ENCODE peak calls at places on chromosome 7, in seven cellular contexts. One of them, this sample, is unnamed.

GRCh38 chr7:155356323-155357105 is 58.8 kb downstream of the INSIG1 start:
- DNase-seq in hepatocyte: peak; percentile 58
- DNase-seq in PC-3: peak; percentile 61
- DNase-seq in suprapubic skin: peak; percentile 8
- DNase-seq in A549: peak; percentile 43
- DNase-seq in NT2/D1: no peak
- DNase-seq in transverse colon: no peak
- DNase-seq in this sample: no peak

GRCh38 chr7:55056577-55057480 is 38.0 kb downstream of the EGFR start:
- DNase-seq in hepatocyte: no peak
- DNase-seq in PC-3: no peak
- DNase-seq in suprapubic skin: no peak
- DNase-seq in A549: peak; percentile 58
- DNase-seq in NT2/D1: no peak
- DNase-seq in transverse colon: no peak
- DNase-seq in this sample: no peak

GRCh38 chr7:149787428-149788299 is 14.3 kb upstream of the ZNF467 start:
- DNase-seq in hepatocyte: no peak
- DNase-seq in PC-3: peak; percentile 9
- DNase-seq in suprapubic skin: no peak
- DNase-seq in A549: peak; percentile 64
- DNase-seq in NT2/D1: no peak
- DNase-seq in transverse colon: no peak
- DNase-seq in this sample: no peak

GRCh38 chr7:116740758-116741462 is 68.9 kb downstream of the MET start:
- DNase-seq in hepatocyte: no peak
- DNase-seq in PC-3: no peak
- DNase-seq in suprapubic skin: no peak
- DNase-seq in A549: no peak
- DNase-seq in NT2/D1: no peak
- DNase-seq in transverse colon: no peak
- DNase-seq in this sample: no peak

GRCh38 chr7:134126937-134127848 is at the start of gene LRGUK:
- DNase-seq in hepatocyte: peak; percentile 86
- DNase-seq in PC-3: peak; percentile 68
- DNase-seq in suprapubic skin: peak; percentile 83
- DNase-seq in A549: peak; percentile 93
- DNase-seq in NT2/D1: peak; percentile 84
- DNase-seq in transverse colon: peak; percentile 82
- DNase-seq in this sample: peak; percentile 75

GRCh38 chr7:81299272-81299671 is 380.4 kb upstream of the SEMA3C start:
- DNase-seq in hepatocyte: peak; percentile 53
- DNase-seq in PC-3: peak; percentile 89
- DNase-seq in suprapubic skin: no peak
- DNase-seq in A549: peak; percentile 36
- DNase-seq in NT2/D1: no peak
- DNase-seq in transverse colon: no peak
- DNase-seq in this sample: no peak

GRCh38 chr7:1403844-1404404 is 55.3 kb downstream of the MICALL2 start:
- DNase-seq in hepatocyte: peak; percentile 58
- DNase-seq in PC-3: peak; percentile 20
- DNase-seq in suprapubic skin: no peak
- DNase-seq in A549: no peak
- DNase-seq in NT2/D1: peak; percentile 39
- DNase-seq in transverse colon: no peak
- DNase-seq in this sample: peak; percentile 31

GRCh38 chr7:107186242-107186641 is 17.4 kb downstream of the HBP1 start:
- DNase-seq in hepatocyte: no peak
- DNase-seq in PC-3: peak; percentile 10
- DNase-seq in suprapubic skin: no peak
- DNase-seq in A549: no peak
- DNase-seq in NT2/D1: no peak
- DNase-seq in transverse colon: no peak
- DNase-seq in this sample: no peak

GRCh38 chr7:117399820-117400422 is 27.4 kb downstream of the ASZ1 start:
- DNase-seq in hepatocyte: no peak
- DNase-seq in PC-3: peak; percentile 32
- DNase-seq in suprapubic skin: no peak
- DNase-seq in A549: peak; percentile 10
- DNase-seq in NT2/D1: no peak
- DNase-seq in transverse colon: no peak
- DNase-seq in this sample: no peak

GRCh38 chr7:44096326-44096881 is 7.7 kb upstream of the AEBP1 start:
- DNase-seq in hepatocyte: no peak
- DNase-seq in PC-3: no peak
- DNase-seq in suprapubic skin: no peak
- DNase-seq in A549: no peak
- DNase-seq in NT2/D1: no peak
- DNase-seq in transverse colon: no peak
- DNase-seq in this sample: no peak

GRCh38 chr7:4807708-4808420 is 32.4 kb downstream of the AP5Z1 start:
- DNase-seq in hepatocyte: no peak
- DNase-seq in PC-3: no peak
- DNase-seq in suprapubic skin: no peak
- DNase-seq in A549: no peak
- DNase-seq in NT2/D1: no peak
- DNase-seq in transverse colon: no peak
- DNase-seq in this sample: no peak

GRCh38 chr7:153581415-153581814 is 470.8 kb upstream of the DPP6 start:
- DNase-seq in hepatocyte: no peak
- DNase-seq in PC-3: no peak
- DNase-seq in suprapubic skin: no peak
- DNase-seq in A549: no peak
- DNase-seq in NT2/D1: no peak
- DNase-seq in transverse colon: no peak
- DNase-seq in this sample: no peak

GRCh38 chr7:132764762-132765161 is 188.5 kb upstream of the PLXNA4 start:
- DNase-seq in hepatocyte: no peak
- DNase-seq in PC-3: no peak
- DNase-seq in suprapubic skin: no peak
- DNase-seq in A549: no peak
- DNase-seq in NT2/D1: no peak
- DNase-seq in transverse colon: no peak
- DNase-seq in this sample: no peak

GRCh38 chr7:155381852-155382801 is 75.8 kb upstream of the EN2 start:
- DNase-seq in hepatocyte: no peak
- DNase-seq in PC-3: no peak
- DNase-seq in suprapubic skin: no peak
- DNase-seq in A549: no peak
- DNase-seq in NT2/D1: no peak
- DNase-seq in transverse colon: no peak
- DNase-seq in this sample: no peak

GRCh38 chr7:143250822-143251221 is 12.4 kb upstream of the GSTK1 start:
- DNase-seq in hepatocyte: no peak
- DNase-seq in PC-3: no peak
- DNase-seq in suprapubic skin: no peak
- DNase-seq in A549: no peak
- DNase-seq in NT2/D1: no peak
- DNase-seq in transverse colon: no peak
- DNase-seq in this sample: no peak

GRCh38 chr7:81175291-81175942 is 256.6 kb upstream of the SEMA3C start:
- DNase-seq in hepatocyte: no peak
- DNase-seq in PC-3: peak; percentile 54
- DNase-seq in suprapubic skin: no peak
- DNase-seq in A549: no peak
- DNase-seq in NT2/D1: no peak
- DNase-seq in transverse colon: no peak
- DNase-seq in this sample: no peak

GRCh38 chr7:55185941-55186609 is 167.3 kb downstream of the EGFR start:
- DNase-seq in hepatocyte: peak; percentile 65
- DNase-seq in PC-3: peak; percentile 97
- DNase-seq in suprapubic skin: no peak
- DNase-seq in A549: peak; percentile 92
- DNase-seq in NT2/D1: no peak
- DNase-seq in transverse colon: no peak
- DNase-seq in this sample: no peak

GRCh38 chr7:18829101-18829486 is 288.3 kb downstream of the TWIST1 start:
- DNase-seq in hepatocyte: no peak
- DNase-seq in PC-3: no peak
- DNase-seq in suprapubic skin: no peak
- DNase-seq in A549: no peak
- DNase-seq in NT2/D1: no peak
- DNase-seq in transverse colon: no peak
- DNase-seq in this sample: no peak

GRCh38 chr7:36765605-36766004 is 41.3 kb upstream of the AOAH start:
- DNase-seq in hepatocyte: no peak
- DNase-seq in PC-3: no peak
- DNase-seq in suprapubic skin: no peak
- DNase-seq in A549: no peak
- DNase-seq in NT2/D1: no peak
- DNase-seq in transverse colon: no peak
- DNase-seq in this sample: no peak

GRCh38 chr7:15130666-15131541 is 228.4 kb upstream of the DGKB start:
- DNase-seq in hepatocyte: no peak
- DNase-seq in PC-3: peak; percentile 80
- DNase-seq in suprapubic skin: no peak
- DNase-seq in A549: peak; percentile 5
- DNase-seq in NT2/D1: no peak
- DNase-seq in transverse colon: no peak
- DNase-seq in this sample: no peak

GRCh38 chr7:6228865-6229264 is 43.6 kb downstream of the CYTH3 start:
- DNase-seq in hepatocyte: peak; percentile 45
- DNase-seq in PC-3: no peak
- DNase-seq in suprapubic skin: no peak
- DNase-seq in A549: no peak
- DNase-seq in NT2/D1: no peak
- DNase-seq in transverse colon: no peak
- DNase-seq in this sample: no peak

GRCh38 chr7:77903597-77903996 is 105.0 kb downstream of the PHTF2 start:
- DNase-seq in hepatocyte: no peak
- DNase-seq in PC-3: peak; percentile 23
- DNase-seq in suprapubic skin: no peak
- DNase-seq in A549: peak; percentile 31
- DNase-seq in NT2/D1: no peak
- DNase-seq in transverse colon: no peak
- DNase-seq in this sample: no peak
- H3K4me1 ChIP-seq in hepatocyte: no peaks in the 10 kb centered on the region
- H3K4me1 ChIP-seq in PC-3: no peaks in the 10 kb centered on the region
- H3K4me1 ChIP-seq in suprapubic skin: no peaks in the 10 kb centered on the region
- H3K4me1 ChIP-seq in A549: no peaks in the 10 kb centered on the region
- H3K4me1 ChIP-seq in NT2/D1: no peaks in the 10 kb centered on the region
- H3K4me1 ChIP-seq in transverse colon: no peaks in the 10 kb centered on the region
- H3K4me1 ChIP-seq in this sample: no peaks in the 10 kb centered on the region

GRCh38 chr7:28165971-28166955 is 14.3 kb downstream of the JAZF1 start:
- DNase-seq in hepatocyte: peak; percentile 22
- DNase-seq in PC-3: peak; percentile 66
- DNase-seq in suprapubic skin: no peak
- DNase-seq in A549: no peak
- DNase-seq in NT2/D1: no peak
- DNase-seq in transverse colon: no peak
- DNase-seq in this sample: no peak

GRCh38 chr7:28168393-28169158 is 12.0 kb downstream of the JAZF1 start:
- DNase-seq in hepatocyte: no peak
- DNase-seq in PC-3: no peak
- DNase-seq in suprapubic skin: no peak
- DNase-seq in A549: no peak
- DNase-seq in NT2/D1: no peak
- DNase-seq in transverse colon: no peak
- DNase-seq in this sample: no peak

GRCh38 chr7:28163955-28164354 is 16.6 kb downstream of the JAZF1 start:
- DNase-seq in hepatocyte: no peak
- DNase-seq in PC-3: no peak
- DNase-seq in suprapubic skin: no peak
- DNase-seq in A549: no peak
- DNase-seq in NT2/D1: no peak
- DNase-seq in transverse colon: no peak
- DNase-seq in this sample: no peak

GRCh38 chr7:28166982-28167715 is 13.4 kb downstream of the JAZF1 start:
- DNase-seq in hepatocyte: no peak
- DNase-seq in PC-3: no peak
- DNase-seq in suprapubic skin: no peak
- DNase-seq in A549: no peak
- DNase-seq in NT2/D1: no peak
- DNase-seq in transverse colon: no peak
- DNase-seq in this sample: no peak

DNA sequence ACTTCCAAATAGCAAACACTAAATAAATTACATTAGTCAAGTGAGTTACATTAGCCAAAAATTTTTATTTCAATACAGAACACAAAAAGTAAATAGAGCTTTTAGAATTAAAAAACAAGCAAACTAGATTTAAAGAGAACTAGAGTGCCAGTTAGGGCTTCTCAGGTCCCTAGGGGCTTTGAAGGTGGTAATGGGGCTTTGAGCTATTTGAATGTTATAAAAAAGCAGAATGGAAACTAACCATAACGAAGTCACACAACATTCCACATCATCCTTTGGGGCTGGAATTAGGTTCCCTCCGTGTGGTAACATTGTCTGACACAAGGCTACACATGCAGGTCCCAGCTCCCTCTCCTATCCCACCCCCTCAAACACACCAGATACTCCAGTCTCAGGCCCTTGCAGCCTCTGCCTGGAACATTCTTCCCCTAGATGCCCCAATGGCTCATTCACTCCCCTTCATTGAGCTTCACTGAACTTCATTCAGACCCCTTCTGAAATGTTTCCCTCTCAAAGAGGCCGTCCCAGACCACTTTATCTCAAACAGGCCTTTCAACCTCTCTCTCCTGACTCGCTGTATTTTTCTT is 15.3 kb downstream of the JAZF1 start:
- DNase-seq in hepatocyte: no peak
- DNase-seq in PC-3: no peak
- DNase-seq in suprapubic skin: no peak
- DNase-seq in A549: no peak
- DNase-seq in NT2/D1: no peak
- DNase-seq in transverse colon: no peak
- DNase-seq in this sample: no peak
- H3K4me1 ChIP-seq in hepatocyte: peaks cover 8% of the 10 kb centered on the region
- H3K4me1 ChIP-seq in PC-3: peaks cover 30% of the 10 kb centered on the region
- H3K4me1 ChIP-seq in suprapubic skin: peaks cover 10% of the 10 kb centered on the region
- H3K4me1 ChIP-seq in A549: peaks cover 13% of the 10 kb centered on the region
- H3K4me1 ChIP-seq in NT2/D1: no peaks in the 10 kb centered on the region
- H3K4me1 ChIP-seq in transverse colon: no peaks in the 10 kb centered on the region
- H3K4me1 ChIP-seq in this sample: no peaks in the 10 kb centered on the region

GRCh38 chr7:24963218-24963617 is 16.8 kb downstream of the OSBPL3 start:
- DNase-seq in hepatocyte: no peak
- DNase-seq in PC-3: no peak
- DNase-seq in suprapubic skin: peak; percentile 66
- DNase-seq in A549: no peak
- DNase-seq in NT2/D1: no peak
- DNase-seq in transverse colon: peak; percentile 65
- DNase-seq in this sample: no peak
- H3K4me1 ChIP-seq in hepatocyte: peaks cover 6% of the 10 kb centered on the region
- H3K4me1 ChIP-seq in PC-3: peaks cover 32% of the 10 kb centered on the region
- H3K4me1 ChIP-seq in suprapubic skin: peaks cover 47% of the 10 kb centered on the region
- H3K4me1 ChIP-seq in A549: peaks cover 6% of the 10 kb centered on the region
- H3K4me1 ChIP-seq in NT2/D1: no peaks in the 10 kb centered on the region
- H3K4me1 ChIP-seq in transverse colon: no peaks in the 10 kb centered on the region
- H3K4me1 ChIP-seq in this sample: peaks cover 2% of the 10 kb centered on the region

DNA sequence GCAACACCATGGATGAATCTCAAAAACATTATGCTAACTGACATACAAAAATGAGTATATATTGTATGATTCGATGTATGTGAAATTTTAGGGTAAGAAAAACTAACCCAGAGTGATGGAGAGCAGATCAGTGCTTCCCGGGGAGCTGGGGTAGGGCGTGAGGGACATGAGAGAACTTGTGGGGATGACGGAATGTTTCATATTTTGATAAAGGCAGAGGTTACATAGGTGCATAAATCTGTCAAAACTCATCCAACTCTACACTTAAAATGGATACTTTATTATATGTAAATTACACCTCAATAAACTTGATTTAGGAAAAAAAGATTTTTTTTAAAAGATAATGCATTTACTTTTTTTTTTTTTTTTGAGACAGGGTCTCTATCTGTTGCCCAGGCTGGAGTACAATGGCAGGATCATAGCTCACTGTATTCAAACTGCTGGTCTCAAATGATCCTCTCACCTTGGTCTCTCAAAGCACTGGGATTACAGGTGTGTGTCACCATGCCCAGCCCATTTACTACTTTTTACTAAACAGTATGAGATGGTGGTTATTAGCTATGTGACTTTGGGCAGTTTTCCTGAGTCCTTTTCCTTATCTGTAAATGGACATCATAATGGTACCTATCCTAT is 13.7 kb downstream of the RHEB start:
- DNase-seq in hepatocyte: no peak
- DNase-seq in PC-3: no peak
- DNase-seq in suprapubic skin: no peak
- DNase-seq in A549: no peak
- DNase-seq in NT2/D1: no peak
- DNase-seq in transverse colon: no peak
- DNase-seq in this sample: no peak
- H3K4me1 ChIP-seq in hepatocyte: no peaks in the 10 kb centered on the region
- H3K4me1 ChIP-seq in PC-3: peaks cover 49% of the 10 kb centered on the region
- H3K4me1 ChIP-seq in suprapubic skin: peaks cover 40% of the 10 kb centered on the region
- H3K4me1 ChIP-seq in A549: peaks cover 75% of the 10 kb centered on the region
- H3K4me1 ChIP-seq in NT2/D1: peaks cover 4% of the 10 kb centered on the region
- H3K4me1 ChIP-seq in transverse colon: peaks cover 4% of the 10 kb centered on the region
- H3K4me1 ChIP-seq in this sample: peaks cover 10% of the 10 kb centered on the region